ENCODE peak calls at places on chromosomes 16 and 17, in seven cellular contexts. G, J, Q, R, H, T and E are unnamed samples.

GRCh38 chr16:56610017-56610608 is 1.7 kb downstream of the MT2A start:
- DNase-seq in T (peak; percentile 75), R (peak; percentile 55), Q (no peak), G (no peak), J (peak; percentile 73), H (no peak), E (no peak)

GRCh38 chr16:11224096-11224893 is 31.7 kb downstream of the SOCS1 start:
- DNase-seq in G (no peak), H (no peak), T (no peak), J (no peak), Q (peak; percentile 87), R (peak; percentile 57), E (peak; percentile 47)

GRCh38 chr17:7380855-7381683 is at the start of gene TNK1:
- DNase-seq in H (peak; percentile 64), J (no peak), T (no peak), R (no peak), G (peak; percentile 82), Q (peak; percentile 82), E (peak; percentile 73)

GRCh38 chr16:64339052-64339770 is 782.7 kb downstream of the CDH11 start:
- DNase-seq in G (no peak), J (no peak), R (no peak), T (no peak), H (no peak), Q (no peak), E (no peak)

GRCh38 chr16:66728117-66728787 is 23.2 kb downstream of the DYNC1LI2 start:
- DNase-seq in R (no peak), G (no peak), J (peak; percentile 70), H (peak; percentile 59), Q (peak; percentile 66), T (peak; percentile 28), E (peak; percentile 77)

GRCh38 chr17:70365098-70365583 is 195.8 kb downstream of the KCNJ2 start:
- DNase-seq in Q (no peak), G (no peak), R (peak; percentile 71), H (no peak), J (peak; percentile 10), T (no peak), E (no peak)

GRCh38 chr16:30018731-30019158 is 4.3 kb upstream of the C16orf92 start:
- DNase-seq in J (no peak), T (no peak), Q (no peak), H (no peak), G (no peak), R (no peak), E (no peak)

GRCh38 chr17:77435272-77436057 is 294.7 kb downstream of the SEC14L1 start:
- DNase-seq in T (no peak), J (no peak), G (peak; percentile 53), Q (no peak), H (no peak), R (no peak), E (no peak)

GRCh38 chr16:79810449-79811189 is 210.1 kb upstream of the MAF start:
- DNase-seq in J (no peak), Q (no peak), R (no peak), G (no peak), T (no peak), H (no peak), E (peak; percentile 48)

GRCh38 chr17:76567634-76568432 is 17.8 kb downstream of the ST6GALNAC2 start:
- DNase-seq in R (no peak), H (peak; percentile 45), J (no peak), G (no peak), T (no peak), Q (no peak), E (peak; percentile 53)

GRCh38 chr17:75345514-75346167 is 56.4 kb upstream of the SLC25A19 start:
- DNase-seq in G (no peak), R (peak; percentile 91), J (no peak), Q (no peak), T (no peak), H (no peak), E (peak; percentile 71)

GRCh38 chr16:20851601-20852000 is 45.3 kb downstream of the REXO5 start:
- DNase-seq in J (peak; percentile 64), H (no peak), G (no peak), Q (no peak), T (peak; percentile 28), R (no peak), E (no peak)

GRCh38 chr16:50440531-50440930 is 71.7 kb upstream of the BRD7 start:
- DNase-seq in T (no peak), J (no peak), R (no peak), H (no peak), G (no peak), Q (no peak), E (no peak)

GRCh38 chr16:86472366-86472765 is 38.0 kb upstream of the FOXF1 start:
- DNase-seq in R (no peak), T (no peak), G (no peak), Q (no peak), J (no peak), H (no peak), E (no peak)

GRCh38 chr16:73669535-73670274 is 621.8 kb upstream of the ZFHX3 start:
- DNase-seq in H (no peak), J (no peak), T (no peak), Q (no peak), R (no peak), G (no peak), E (no peak)

GRCh38 chr16:11319529-11320146 is 25.6 kb upstream of the RMI2 start:
- DNase-seq in R (no peak), G (no peak), T (no peak), Q (no peak), J (no peak), H (peak; percentile 67), E (no peak)

GRCh38 chr16:28321700-28322411 is 29.5 kb downstream of the SBK1 start:
- DNase-seq in Q (peak; percentile 61), H (peak; percentile 80), G (peak; percentile 90), T (peak; percentile 12), J (peak; percentile 15), R (no peak), E (peak; percentile 84)

GRCh38 chr17:83132251-83133081 is 53.1 kb downstream of the METRNL start:
- DNase-seq in H (no peak), Q (no peak), T (no peak), R (no peak), J (no peak), G (no peak), E (no peak)

GRCh38 chr16:3577302-3577752 is at the start of gene NLRC3:
- DNase-seq in R (no peak), Q (no peak), J (peak; percentile 22), T (no peak), G (no peak), H (no peak), E (no peak)

GRCh38 chr17:50621562-50621961 is 13.1 kb upstream of the ABCC3 start:
- DNase-seq in H (peak; percentile 73), T (no peak), Q (peak; percentile 37), J (no peak), G (no peak), R (no peak), E (no peak)

GRCh38 chr16:66328282-66328681 is 38.2 kb upstream of the CDH5 start:
- DNase-seq in J (no peak), T (no peak), H (no peak), G (no peak), Q (no peak), R (no peak), E (no peak)

GRCh38 chr16:86726340-86726739 is 148.0 kb downstream of the FOXL1 start:
- DNase-seq in H (no peak), J (no peak), R (no peak), T (no peak), Q (no peak), G (no peak), E (no peak)

GRCh38 chr16:62872339-62872738 is 836.1 kb upstream of the CDH8 start:
- DNase-seq in R (no peak), H (peak; percentile 7), G (no peak), Q (no peak), T (no peak), J (no peak), E (no peak)

GRCh38 chr17:70687421-70687820 is 518.1 kb downstream of the KCNJ2 start:
- DNase-seq in T (no peak), R (no peak), G (no peak), J (no peak), H (no peak), Q (no peak), E (no peak)

GRCh38 chr16:85086347-85087291 is 25.7 kb downstream of the CIBAR2 start:
- DNase-seq in R (no peak), J (peak; percentile 63), T (peak; percentile 54), H (peak; percentile 83), G (peak; percentile 89), Q (peak; percentile 86), E (peak; percentile 84)

GRCh38 chr17:79914813-79915740 is 75.8 kb upstream of the CBX4 start:
- DNase-seq in H (no peak), G (no peak), T (no peak), J (no peak), R (no peak), Q (no peak), E (no peak)

GRCh38 chr17:27817731-27818130 is 17.4 kb upstream of the NOS2 start:
- DNase-seq in T (no peak), H (no peak), Q (no peak), J (peak; percentile 85), G (no peak), R (no peak), E (no peak)

GRCh38 chr17:12549499-12549901 is 116.2 kb upstream of the MYOCD start:
- DNase-seq in H (no peak), T (no peak), G (no peak), Q (no peak), R (no peak), J (no peak), E (no peak)
- H3K4me2 ChIP-seq in H (no peak overlapping the region), T (no peak overlapping the region), G (no peak overlapping the region), Q (no peak overlapping the region), R (no peak overlapping the region), J (no peak overlapping the region), E (no peak overlapping the region)

GRCh38 chr17:9644910-9645751 is at the start of gene USP43:
- DNase-seq in G (peak; percentile 83), R (no peak), T (peak; percentile 32), H (peak; percentile 36), Q (peak; percentile 62), J (no peak), E (peak; percentile 79)
- TF ChIP-seq CTCF in G (no peak), R (no peak), T (no peak), H (no peak), Q (no peak), J (no peak), E (no peak)

DNA sequence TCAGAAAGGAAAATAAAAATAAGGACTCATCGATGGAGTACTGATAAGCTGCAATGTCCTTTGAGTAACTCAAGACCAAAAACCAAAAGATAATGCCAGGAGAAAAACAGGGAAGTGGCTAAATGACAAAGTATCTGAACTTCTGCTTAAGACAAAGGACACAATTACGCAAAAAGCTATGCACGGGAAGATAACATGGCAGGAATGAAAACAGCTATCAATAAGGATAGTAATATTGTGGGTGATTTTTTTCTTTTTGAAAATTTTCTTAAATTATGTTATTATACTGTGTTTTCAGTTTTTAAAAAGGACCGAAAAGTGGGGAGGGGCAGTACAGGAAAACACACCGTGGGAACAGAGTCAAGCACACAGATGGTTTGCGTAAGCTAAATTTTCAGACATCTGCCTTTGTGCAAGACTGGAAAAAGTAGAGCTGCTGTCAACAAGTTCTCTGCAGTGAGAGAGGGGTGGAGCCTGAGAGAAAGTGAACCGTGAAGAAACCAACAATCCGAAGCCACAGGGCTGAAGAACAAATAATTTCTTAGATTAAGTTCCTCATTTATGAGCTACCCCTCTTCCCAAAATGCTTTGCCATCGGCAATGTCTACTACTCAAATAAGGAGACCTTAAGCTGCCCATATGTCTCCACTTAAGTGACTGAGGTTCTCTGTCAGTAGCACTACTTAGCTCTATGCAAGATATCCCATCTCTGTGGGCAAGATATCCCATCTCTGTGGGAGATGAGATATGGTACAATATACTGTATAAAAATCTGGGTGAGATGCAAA is 99.9 kb upstream of the CORO6 start:
- DNase-seq in T (no peak), G (no peak), J (peak; percentile 84), R (peak; percentile 96), H (peak; percentile 39), Q (peak; percentile 29), E (no peak)
- TF ChIP-seq POLR2AphosphoS5 in T (no peak), G (no peak), J (no peak), R (peak; percentile 86), H (no peak), Q (no peak), E (no peak)

GRCh38 chr17:13593757-13594156 is 8.0 kb downstream of the HS3ST3A1 start:
- DNase-seq in Q (no peak), H (no peak), G (no peak), R (no peak), T (no peak), J (no peak), E (no peak)
- H3K4me2 ChIP-seq in Q (no peak overlapping the region), H (peak overlapping the region; percentile 96), G (no peak overlapping the region), R (no peak overlapping the region), T (no peak overlapping the region), J (no peak overlapping the region), E (no peak overlapping the region)